ENCODE peak calls at places on chromosomes 16 and 17, in seven cellular contexts. F is GM12864; V is HFF-Myc; K is IMR-90; O is neural progenitor cell; J is RWPE1; E is CD4-positive, alpha-beta T cell. A is an unnamed sample.

GRCh38 chr16:78211951-78212350 is 112.5 kb downstream of the WWOX start:
- DNase-seq in F (no peak), J (peak), O (no peak), K (no peak), E (no peak), V (no peak), A (no peak)

GRCh38 chr17:7929158-7930029 is at the start of gene KCNAB3:
- DNase-seq in O (peak), K (peak), F (peak), E (peak), V (peak), J (peak), A (peak)

GRCh38 chr16:49352923-49353322 is 20.7 kb upstream of the C16orf78 start:
- DNase-seq in E (no peak), F (no peak), J (no peak), K (no peak), V (no peak), O (peak), A (no peak)

GRCh38 chr16:24315343-24315742 is 59.2 kb downstream of the CACNG3 start:
- DNase-seq in J (no peak), V (no peak), O (no peak), E (no peak), K (no peak), F (no peak), A (no peak)

GRCh38 chr17:143785-144281 is 6.5 kb downstream of the SCGB1C2 start:
- DNase-seq in O (peak), K (peak), V (no peak), F (no peak), E (peak), J (peak), A (peak)

GRCh38 chr16:15636392-15636873 is 6.5 kb downstream of the MARF1 start:
- DNase-seq in K (no peak), J (no peak), F (no peak), V (no peak), O (no peak), E (no peak), A (no peak)

GRCh38 chr17:42340691-42341127 is 47.5 kb downstream of the STAT3 start:
- DNase-seq in V (no peak), E (peak), K (no peak), F (no peak), O (no peak), J (no peak), A (no peak)

GRCh38 chr17:2050871-2051387 is 4.0 kb upstream of the HIC1 start:
- DNase-seq in J (no peak), O (peak), F (no peak), K (peak), E (no peak), V (no peak), A (no peak)

GRCh38 chr16:80993293-80993691 is 13.4 kb downstream of the CMC2 start:
- DNase-seq in V (peak), E (no peak), J (peak), O (no peak), F (no peak), K (peak), A (no peak)

GRCh38 chr17:28726396-28726911 is 421 bp upstream of the TLCD1 start:
- DNase-seq in J (no peak), O (peak), V (no peak), K (peak), F (no peak), E (peak), A (peak)

GRCh38 chr17:61058066-61058465 is 341.6 kb upstream of the TBX2 start:
- DNase-seq in E (no peak), O (no peak), V (no peak), K (no peak), J (no peak), F (no peak), A (no peak)

GRCh38 chr17:59804910-59805381 is 87.8 kb downstream of the TUBD1 start:
- DNase-seq in J (no peak), O (no peak), F (no peak), E (no peak), K (no peak), V (no peak), A (no peak)

GRCh38 chr17:28467456-28468025 is 5.9 kb upstream of the SLC13A2 start:
- DNase-seq in E (no peak), J (no peak), V (no peak), O (no peak), K (peak), F (no peak), A (no peak)

GRCh38 chr17:66353937-66354401 is 51.6 kb downstream of the PRKCA start:
- DNase-seq in E (no peak), V (no peak), K (peak), O (no peak), F (no peak), J (no peak), A (no peak)

GRCh38 chr17:33983824-33984574 is 271.1 kb upstream of the CCL2 start:
- DNase-seq in K (no peak), E (no peak), V (no peak), F (no peak), J (no peak), O (no peak), A (no peak)

GRCh38 chr16:58456193-58456592 is 43.8 kb upstream of the NDRG4 start:
- DNase-seq in F (no peak), O (no peak), K (no peak), V (no peak), J (no peak), E (no peak), A (no peak)

GRCh38 chr17:44899074-44899782 is at the start of gene EFTUD2:
- DNase-seq in J (peak), O (peak), F (peak), V (no peak), K (peak), E (peak), A (peak)

GRCh38 chr17:44898768-44899073 is 524 bp downstream of the EFTUD2 start:
- DNase-seq in E (no peak), F (no peak), V (no peak), O (no peak), J (peak), K (no peak), A (no peak)

GRCh38 chr17:44889003-44889402 is 10.2 kb downstream of the EFTUD2 start:
- DNase-seq in K (no peak), V (no peak), E (no peak), J (no peak), O (no peak), F (no peak), A (no peak)

GRCh38 chr17:44892250-44892649 is 7.0 kb downstream of the EFTUD2 start:
- DNase-seq in O (no peak), F (no peak), V (no peak), E (no peak), J (no peak), K (no peak), A (no peak)

DNA sequence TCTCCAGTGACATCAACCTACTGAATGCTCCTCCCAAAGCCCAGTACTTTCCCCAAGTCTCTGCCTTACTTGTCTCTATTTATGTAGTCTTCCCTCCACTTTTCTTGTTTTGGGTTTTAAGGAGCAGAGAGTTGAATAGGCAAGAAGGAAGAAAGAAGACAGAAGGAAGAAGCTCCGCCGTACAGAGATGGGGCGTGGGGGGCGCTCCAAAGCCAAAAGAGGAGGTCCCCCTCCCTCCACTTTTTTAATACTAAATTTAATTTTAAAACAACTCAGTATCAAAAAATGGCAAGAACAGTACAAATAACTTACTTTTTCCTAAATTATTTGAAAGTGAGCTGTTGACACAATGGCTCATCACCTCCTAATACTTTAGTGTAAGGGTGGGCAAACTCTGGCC is 4.6 kb downstream of the EFTUD2 start:
- DNase-seq in J (no peak), F (no peak), V (no peak), K (no peak), O (no peak), E (no peak), A (no peak)
- TF ChIP-seq CTCF in J (no peak), F (no peak), V (no peak), K (no peak), O (no peak), E (no peak), A (no peak)

GRCh38 chr17:63827801-63828221 is 348 bp upstream of the FTSJ3 start:
- DNase-seq in K (no peak), J (no peak), E (no peak), O (no peak), V (no peak), F (no peak), A (no peak)

GRCh38 chr17:63824362-63824761 is 2.9 kb upstream of the PSMC5 start:
- DNase-seq in V (no peak), K (no peak), O (no peak), E (no peak), F (no peak), J (no peak), A (no peak)

GRCh38 chr17:63827002-63827800 is at the start of the genes FTSJ3 and PSMC5:
- DNase-seq in E (peak), F (peak), V (peak), J (peak), O (peak), K (peak), A (peak)

GRCh38 chr17:63828936-63829335 is 1.5 kb upstream of the FTSJ3 start:
- DNase-seq in O (no peak), E (no peak), K (no peak), F (no peak), J (no peak), V (no peak), A (no peak)

GRCh38 chr17:63826468-63827001 is 696 bp upstream of the PSMC5 start:
- DNase-seq in K (peak), O (peak), J (no peak), F (no peak), V (no peak), E (no peak), A (no peak)
- TF ChIP-seq CTCF in K (peak), O (no peak), J (no peak), F (no peak), V (no peak), E (no peak), A (no peak)

DNA sequence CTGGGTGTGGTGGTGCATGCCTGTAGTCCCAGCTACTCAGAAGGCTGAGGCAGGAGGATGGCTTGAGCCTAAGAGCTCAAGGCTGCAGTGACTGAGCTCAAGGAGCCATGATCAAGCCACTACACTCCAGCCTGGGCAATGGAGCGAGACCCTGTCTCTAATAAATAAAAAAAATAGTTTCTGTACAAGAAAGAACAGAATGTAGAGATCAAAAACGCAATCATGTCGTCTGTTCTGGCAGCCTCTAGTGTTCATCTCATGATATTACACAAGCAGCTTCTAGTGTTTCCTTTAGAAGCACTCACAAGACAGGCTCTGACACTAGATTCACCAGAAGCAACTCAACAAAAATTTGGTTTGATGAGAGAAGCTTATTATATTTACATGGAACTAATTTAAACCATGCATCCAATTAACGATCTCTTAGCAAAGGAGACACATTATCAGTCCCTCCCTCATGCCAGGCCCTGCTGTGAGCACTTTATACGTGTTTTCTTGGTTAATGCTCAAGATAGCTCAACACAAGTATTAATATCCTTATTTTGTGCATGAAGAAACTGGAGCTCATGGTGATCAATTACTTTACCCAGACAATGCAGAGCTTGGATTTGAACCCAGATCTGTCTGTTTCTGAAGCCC is 6.9 kb upstream of the KRTAP17-1 start:
- DNase-seq in E (no peak), F (no peak), O (peak), J (peak), V (peak), K (peak), A (no peak)
- TF ChIP-seq CTCF in E (peak), F (peak), O (peak), J (peak), V (peak), K (peak), A (peak)

GRCh38 chr16:57413733-57414132 is 9.2 kb downstream of the CCL17 start:
- DNase-seq in J (no peak), K (no peak), O (no peak), V (no peak), E (no peak), F (no peak), A (no peak)

GRCh38 chr16:57409870-57410585 is 5.5 kb downstream of the CCL17 start:
- DNase-seq in J (no peak), F (no peak), E (no peak), V (no peak), O (no peak), K (no peak), A (no peak)

GRCh38 chr16:57412584-57412983 is 8.0 kb downstream of the CCL17 start:
- DNase-seq in V (no peak), J (no peak), E (no peak), O (no peak), F (no peak), K (no peak), A (no peak)

GRCh38 chr16:57413301-57413730 is 8.7 kb downstream of the CCL17 start:
- DNase-seq in K (no peak), V (no peak), J (no peak), E (no peak), O (no peak), F (peak), A (no peak)

GRCh38 chr16:57411362-57411976 is 6.9 kb downstream of the CCL17 start:
- DNase-seq in J (no peak), F (no peak), O (no peak), V (no peak), K (no peak), E (no peak), A (no peak)
- TF ChIP-seq CTCF in J (no peak), F (no peak), O (no peak), V (no peak), K (no peak), E (no peak), A (no peak)

DNA sequence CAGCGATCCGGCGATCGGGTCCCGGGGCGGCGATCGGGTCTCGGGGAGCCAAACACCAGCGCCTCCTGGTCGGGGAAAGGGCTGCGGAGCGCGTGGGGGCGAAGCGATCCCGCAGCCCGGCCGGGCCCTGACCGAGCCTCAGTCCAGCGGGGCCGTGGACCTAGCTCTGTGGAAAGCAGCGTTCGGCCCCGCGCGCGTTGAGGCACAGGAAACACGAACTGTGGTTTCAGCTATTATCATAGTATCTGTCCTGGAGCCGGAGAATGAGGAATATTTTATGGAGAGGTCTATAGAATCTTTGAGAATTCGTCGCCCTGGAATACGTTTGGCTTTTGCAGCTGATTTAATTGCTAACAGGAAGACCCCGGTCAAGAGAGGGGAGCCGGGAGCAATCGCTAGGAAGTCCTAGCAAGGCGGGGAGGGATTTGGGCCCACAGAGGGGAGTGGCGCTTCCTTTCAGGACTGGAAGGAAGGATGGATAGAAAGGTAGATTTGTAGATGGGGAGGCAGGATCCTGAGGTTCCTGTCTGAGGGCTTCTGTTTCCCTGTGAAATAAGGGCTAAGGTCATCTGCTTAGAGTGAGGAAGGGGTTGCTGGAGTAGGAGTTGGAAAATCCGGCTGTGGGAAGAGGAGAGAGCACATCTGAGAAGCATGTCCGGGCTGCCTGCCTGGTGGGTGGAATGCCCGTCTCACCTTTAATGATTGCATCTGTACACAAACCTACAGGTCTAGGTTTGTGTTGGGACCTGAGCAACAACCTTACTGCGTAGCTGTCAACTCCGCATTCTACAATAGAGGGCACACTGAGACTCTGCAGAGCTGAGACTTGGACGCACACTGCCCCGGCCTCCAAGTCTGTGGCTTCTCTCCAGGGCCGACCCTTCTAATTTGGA is 770 bp downstream of the CCNF start:
- DNase-seq in J (peak), K (peak), O (peak), V (no peak), F (peak), E (no peak), A (no peak)
- TF ChIP-seq CTCF in J (no peak), K (no peak), O (peak), V (no peak), F (peak), E (no peak), A (no peak)

DNA sequence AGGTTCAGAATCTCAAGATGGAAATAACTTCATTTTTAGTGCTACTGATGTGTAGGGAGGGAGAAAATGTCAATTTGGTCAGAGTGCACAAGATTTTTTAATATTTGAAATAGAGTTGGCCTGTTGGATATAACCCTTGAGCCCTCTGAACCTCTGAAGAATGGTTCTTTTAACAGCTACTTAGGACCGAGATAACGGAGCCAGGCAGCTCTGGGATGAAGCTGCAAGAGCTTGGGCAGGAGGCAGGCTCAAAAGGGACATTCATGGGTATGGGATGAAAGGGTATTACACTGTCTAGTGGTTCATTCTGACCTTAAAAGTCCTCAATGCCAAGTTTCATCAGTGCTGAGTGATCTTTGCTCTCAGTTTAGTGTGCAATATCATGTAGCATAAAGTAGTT is 111.4 kb upstream of the CPHXL start:
- DNase-seq in J (no peak), E (no peak), K (no peak), F (no peak), O (no peak), V (no peak), A (no peak)
- TF ChIP-seq CTCF in J (no peak), E (no peak), K (no peak), F (no peak), O (no peak), V (no peak), A (no peak)

DNA sequence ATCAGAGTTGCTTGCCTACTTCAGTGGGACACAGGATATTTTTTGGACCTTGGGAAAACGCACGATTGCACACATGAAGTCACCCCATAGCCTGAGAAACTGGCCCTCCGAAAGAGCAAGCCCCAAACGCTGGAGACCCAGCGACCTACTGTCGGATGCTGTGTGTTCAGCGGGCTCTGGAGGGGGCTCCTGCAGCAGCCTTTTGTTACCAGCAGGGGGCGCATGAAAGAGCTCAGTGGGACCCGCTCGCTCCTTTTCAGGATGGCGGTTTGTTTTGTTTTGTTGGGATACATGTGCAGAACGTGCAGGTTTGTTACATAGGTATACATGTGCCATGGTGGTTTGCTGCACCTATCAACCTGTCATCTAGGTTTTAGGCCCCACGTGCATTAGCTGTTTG is 28.4 kb downstream of the MYH3 start:
- DNase-seq in V (no peak), F (no peak), J (no peak), K (no peak), O (peak), E (no peak), A (no peak)
- TF ChIP-seq CTCF in V (peak), F (peak), J (no peak), K (no peak), O (peak), E (peak), A (no peak)

DNA sequence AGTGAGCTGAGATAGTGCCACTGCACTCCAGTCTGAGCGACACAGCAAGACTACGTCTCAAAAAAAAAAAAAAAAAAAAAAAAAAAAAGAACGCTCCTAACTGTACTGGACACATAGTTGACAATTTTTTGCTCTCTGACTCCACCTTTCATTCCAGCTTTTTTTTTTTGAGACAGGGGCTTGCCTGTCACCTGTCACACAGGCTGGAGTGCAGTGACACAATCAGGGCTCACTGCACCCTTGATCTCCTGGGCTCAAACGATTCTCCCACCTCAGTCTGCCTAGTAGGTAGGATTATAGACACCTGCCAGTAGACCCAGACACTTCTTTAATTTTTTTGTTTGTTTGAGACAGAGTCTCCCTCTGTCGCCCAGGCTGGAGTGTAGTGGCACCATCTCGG is 2.6 kb upstream of the CRLF3 start:
- DNase-seq in E (no peak), J (no peak), O (no peak), K (no peak), F (no peak), V (no peak), A (no peak)
- TF ChIP-seq CTCF in E (no peak), J (no peak), O (no peak), K (no peak), F (no peak), V (no peak), A (no peak)

GRCh38 chr17:78313735-78314648 is 45.9 kb downstream of the SOCS3 start:
- DNase-seq in J (peak), V (no peak), K (peak), O (peak), F (no peak), E (peak), A (peak)

GRCh38 chr17:78315355-78316114 is 44.3 kb downstream of the SOCS3 start:
- DNase-seq in K (peak), E (peak), V (peak), J (peak), F (no peak), O (no peak), A (no peak)

GRCh38 chr17:78316867-78317816 is 42.7 kb downstream of the SOCS3 start:
- DNase-seq in F (no peak), V (no peak), K (peak), O (peak), E (no peak), J (peak), A (no peak)

GRCh38 chr17:78316115-78316866 is 43.6 kb downstream of the SOCS3 start:
- DNase-seq in J (no peak), E (no peak), O (no peak), F (no peak), K (no peak), V (no peak), A (no peak)

GRCh38 chr17:78314683-78315354 is 45.1 kb downstream of the SOCS3 start:
- DNase-seq in O (no peak), F (no peak), V (no peak), J (no peak), E (no peak), K (no peak), A (no peak)
- TF ChIP-seq CTCF in O (peak), F (no peak), V (peak), J (no peak), E (no peak), K (no peak), A (no peak)